ENCODE peak calls at places on chromosomes 16 and 17, in four cellular contexts. N is stimulated activated CD8-positive, alpha-beta memory T cell treated with anti-CD3 and anti-CD28 coated beads, Interleukin-2, amount 100 ng/mL, for 48 hours; A is T-helper 1 cell; F is activated CD8-positive, alpha-beta memory T cell treated with anti-CD3 and anti-CD28 coated beads for 1 hour. O is an unnamed sample.

GRCh38 chr16:80253741-80254140 is 287.1 kb upstream of the DYNLRB2 start:
- DNase-seq in N (no peak), F (no peak), A (no peak), O (no peak)

GRCh38 chr17:47850692-47851573 is at the start of gene SP6:
- DNase-seq in A (peak; percentile 36), F (peak; percentile 58), N (peak; percentile 62), O (no peak)

GRCh38 chr16:7025616-7026190 is 306.9 kb upstream of the RBFOX1 start:
- DNase-seq in A (no peak), F (no peak), N (peak; percentile 11), O (peak; percentile 11)

GRCh38 chr16:57039148-57039812 is 49.9 kb downstream of the NLRC5 start:
- DNase-seq in F (no peak), N (no peak), A (no peak), O (peak; percentile 69)

GRCh38 chr16:6846452-6846851 is 486.2 kb upstream of the RBFOX1 start:
- DNase-seq in N (no peak), F (no peak), A (no peak), O (no peak)

GRCh38 chr17:6936370-6937028 is 59.4 kb upstream of the ALOX12 start:
- DNase-seq in N (no peak), F (no peak), A (no peak), O (no peak)

GRCh38 chr17:9360610-9361571 is 214.7 kb downstream of the STX8 start:
- DNase-seq in F (no peak), A (no peak), N (no peak), O (no peak)

GRCh38 chr17:78935419-78936323 is 10.5 kb upstream of the TIMP2 start:
- DNase-seq in A (no peak), N (no peak), F (no peak), O (no peak)

GRCh38 chr16:84379731-84380369 is 11.5 kb downstream of the ATP2C2 start:
- DNase-seq in A (no peak), N (no peak), F (no peak), O (no peak)

GRCh38 chr16:29663020-29663828 is at the start of gene SPN:
- DNase-seq in N (peak; percentile 41), A (no peak), F (no peak), O (peak; percentile 67)

GRCh38 chr16:10877472-10877946 is 507 bp downstream of the CIITA start:
- DNase-seq in N (no peak), A (no peak), F (no peak), O (no peak)

GRCh38 chr17:74514632-74515035 is 16.6 kb downstream of the CD300LB start:
- DNase-seq in A (no peak), N (no peak), F (no peak), O (no peak)

GRCh38 chr17:7466644-7467341 is 12.6 kb downstream of the ZBTB4 start:
- DNase-seq in F (no peak), N (no peak), A (no peak), O (no peak)

GRCh38 chr17:58970966-58971575 is 135.6 kb downstream of the TRIM37 start:
- DNase-seq in N (no peak), A (no peak), F (no peak), O (no peak)

GRCh38 chr17:76506408-76507328 is 5.4 kb upstream of the RHBDF2 start:
- DNase-seq in N (peak; percentile 71), F (peak; percentile 79), A (peak; percentile 68), O (peak; percentile 64)

GRCh38 chr17:17681187-17681743 is at the start of gene RAI1:
- DNase-seq in A (peak; percentile 52), N (peak; percentile 60), F (peak; percentile 64), O (peak; percentile 33)

GRCh38 chr16:66478733-66479511 is 51.8 kb downstream of the BEAN1 start:
- DNase-seq in A (peak; percentile 47), N (peak; percentile 62), F (peak; percentile 63), O (peak; percentile 73)

GRCh38 chr16:82784567-82784956 is 157.8 kb downstream of the CDH13 start:
- DNase-seq in N (no peak), A (no peak), F (no peak), O (no peak)

GRCh38 chr17:10360578-10360977 is 12.2 kb downstream of the MYH13 start:
- DNase-seq in N (no peak), F (no peak), A (no peak), O (no peak)

GRCh38 chr16:72092832-72093447 is 480 bp downstream of the TXNL4B start:
- DNase-seq in A (no peak), N (no peak), F (no peak), O (no peak)

O was measured in NK-92 treated with Interleukin-12 subunit alpha and Interleukin-12 subunit beta, amount 100 ng/mL, for 24 hours.